ENCODE peak calls at places on chromosomes 1 and 21, in ten cellular contexts. M is A549, S is neural progenitor cell, B is HFFc6, T is mesothelial cell of epicardium, D is hepatocyte, C is psoas muscle, N is dorsolateral prefrontal cortex, J is upper lobe of right lung, R is endothelial cell. X is an unnamed sample.

GRCh38 chr1:3174487-3175247 is 105.7 kb downstream of the PRDM16 start:
- DNase-seq in M (no peak), S (no peak), B (no peak), T (no peak), D (no peak), C (peak), N (peak), J (peak), R (no peak), X (no peak)

GRCh38 chr1:218785928-218786327 is 387.8 kb upstream of the LYPLAL1 start:
- DNase-seq in M (no peak), S (no peak), B (peak), T (no peak), D (no peak), C (peak), N (peak), J (no peak), R (no peak), X (no peak)

GRCh38 chr1:229843627-229844238 is 217.7 kb downstream of the URB2 start:
- DNase-seq in M (peak), S (no peak), B (peak), T (no peak), D (peak), C (peak), N (no peak), J (no peak), R (no peak), X (no peak)

GRCh38 chr1:39484564-39484963 is 6.9 kb upstream of the BMP8A start:
- DNase-seq in M (no peak), S (no peak), B (no peak), T (no peak), D (no peak), C (no peak), N (no peak), J (no peak), R (no peak), X (no peak)

GRCh38 chr1:155695107-155695506 is 6.2 kb downstream of the DAP3 start:
- DNase-seq in M (no peak), S (no peak), B (no peak), T (no peak), D (no peak), C (no peak), N (no peak), J (no peak), R (no peak), X (no peak)

GRCh38 chr1:243420968-243421675 is 165.3 kb downstream of the SDCCAG8 start:
- DNase-seq in M (no peak), S (no peak), B (no peak), T (no peak), D (no peak), C (no peak), N (no peak), J (no peak), R (no peak), X (no peak)

GRCh38 chr1:184485731-184486723 is 99.2 kb downstream of the C1orf21 start:
- DNase-seq in M (peak), S (no peak), B (peak), T (no peak), D (peak), C (no peak), N (no peak), J (no peak), R (no peak), X (no peak)

GRCh38 chr1:46184920-46185658 is 8.8 kb upstream of the P3R3URF start:
- DNase-seq in M (no peak), S (no peak), B (no peak), T (no peak), D (no peak), C (no peak), N (no peak), J (no peak), R (no peak), X (no peak)

GRCh38 chr1:150895618-150896017 is 8.7 kb downstream of the CTXND2 start:
- DNase-seq in M (peak), S (no peak), B (peak), T (no peak), D (no peak), C (peak), N (no peak), J (no peak), R (no peak), X (no peak)

GRCh38 chr1:66476774-66477173 is 57.2 kb upstream of the SGIP1 start:
- DNase-seq in M (no peak), S (no peak), B (peak), T (no peak), D (no peak), C (no peak), N (no peak), J (no peak), R (no peak), X (no peak)

GRCh38 chr21:39444406-39445145 is 1.0 kb downstream of the LCA5L start:
- DNase-seq in M (no peak), S (peak), B (peak), T (peak), D (peak), C (no peak), N (no peak), J (no peak), R (peak), X (no peak)

GRCh38 chr21:26293291-26293946 is 122.8 kb upstream of the APP start:
- DNase-seq in M (no peak), S (no peak), B (no peak), T (no peak), D (no peak), C (no peak), N (no peak), J (no peak), R (no peak), X (no peak)

GRCh38 chr1:2604156-2604853 is 17.7 kb downstream of the PRXL2B start:
- DNase-seq in M (no peak), S (no peak), B (no peak), T (no peak), D (no peak), C (no peak), N (peak), J (peak), R (no peak), X (no peak)

GRCh38 chr1:209626633-209627348 is 25.4 kb downstream of the LAMB3 start:
- DNase-seq in M (no peak), S (no peak), B (no peak), T (no peak), D (no peak), C (no peak), N (no peak), J (no peak), R (no peak), X (no peak)

GRCh38 chr1:240424740-240425464 is 187.1 kb downstream of the GREM2 start:
- DNase-seq in M (no peak), S (no peak), B (no peak), T (no peak), D (no peak), C (no peak), N (no peak), J (no peak), R (no peak), X (no peak)

GRCh38 chr1:6962956-6963915 is 178.0 kb downstream of the CAMTA1 start:
- DNase-seq in M (no peak), S (peak), B (no peak), T (no peak), D (peak), C (peak), N (no peak), J (no peak), R (peak), X (peak)

GRCh38 chr1:232452137-232452536 is 177.8 kb downstream of the SIPA1L2 start:
- DNase-seq in M (no peak), S (no peak), B (no peak), T (no peak), D (no peak), C (no peak), N (no peak), J (no peak), R (no peak), X (no peak)

GRCh38 chr1:205351984-205352713 is 4.6 kb downstream of the KLHDC8A start:
- DNase-seq in M (peak), S (peak), B (no peak), T (no peak), D (peak), C (no peak), N (no peak), J (peak), R (no peak), X (no peak)

GRCh38 chr1:234603221-234604204 is 6.5 kb downstream of the IRF2BP2 start:
- DNase-seq in M (peak), S (no peak), B (no peak), T (no peak), D (peak), C (no peak), N (no peak), J (no peak), R (no peak), X (no peak)

GRCh38 chr1:32496127-32496526 is 31.3 kb downstream of the ZBTB8B start:
- DNase-seq in M (no peak), S (no peak), B (no peak), T (no peak), D (peak), C (no peak), N (no peak), J (no peak), R (no peak), X (no peak)

GRCh38 chr21:39388811-39389155 is 39.9 kb upstream of the HMGN1 start:
- DNase-seq in M (no peak), S (no peak), B (no peak), T (no peak), D (no peak), C (no peak), N (no peak), J (no peak), R (no peak), X (no peak)

DNA sequence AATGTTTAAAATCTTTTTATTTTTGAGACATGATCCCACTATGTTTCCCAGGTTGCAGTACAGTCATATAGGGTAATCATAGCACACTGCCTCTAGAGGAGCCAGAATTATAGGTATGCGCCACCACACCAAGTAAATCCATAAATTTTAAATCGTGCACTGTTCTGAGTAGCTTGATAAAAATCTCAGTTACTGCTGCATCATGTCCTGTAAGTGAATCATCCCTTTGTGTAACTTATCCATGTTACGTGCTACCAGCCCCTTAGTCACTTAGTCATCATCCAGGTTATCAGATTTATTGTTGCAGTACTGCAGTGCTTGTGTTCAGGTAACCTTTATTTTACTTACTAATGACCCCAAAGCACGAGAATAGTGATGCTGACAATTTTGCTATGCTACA is 1770.9 kb downstream of the BRINP3 start:
- DNase-seq in M (peak), S (no peak), B (peak), T (no peak), D (peak), C (no peak), N (no peak), J (no peak), R (no peak), X (no peak)
- TF ChIP-seq CTCF in M (peak), S (no peak), B (no peak), T (no peak), D (no peak), C (no peak), N (no peak), J (no peak), R (no peak), X (no peak)

GRCh38 chr21:23695449-23695848 is 1911.8 kb downstream of the MRPL39 start:
- DNase-seq in M (no peak), S (no peak), B (no peak), T (no peak), D (no peak), C (no peak), N (no peak), J (no peak), R (no peak), X (no peak)

GRCh38 chr21:23699402-23699801 is 1907.9 kb downstream of the MRPL39 start:
- DNase-seq in M (no peak), S (no peak), B (no peak), T (no peak), D (no peak), C (no peak), N (no peak), J (no peak), R (no peak), X (no peak)

GRCh38 chr21:23694396-23694795 is 1912.9 kb downstream of the MRPL39 start:
- DNase-seq in M (no peak), S (no peak), B (no peak), T (no peak), D (no peak), C (no peak), N (no peak), J (no peak), R (no peak), X (no peak)
- TF ChIP-seq CTCF in M (no peak), S (no peak), B (no peak), T (no peak), D (peak), C (no peak), N (no peak), J (no peak), R (no peak), X (no peak)

GRCh38 chr21:42974832-42975820 is 764 bp downstream of the PKNOX1 start:
- DNase-seq in M (peak), S (peak), B (peak), T (peak), D (peak), C (peak), N (peak), J (peak), R (peak), X (peak)

GRCh38 chr21:42973309-42973990 is 912 bp upstream of the PKNOX1 start:
- DNase-seq in M (no peak), S (no peak), B (no peak), T (no peak), D (no peak), C (peak), N (no peak), J (peak), R (no peak), X (no peak)

GRCh38 chr21:42975886-42976608 is 1.7 kb downstream of the PKNOX1 start:
- DNase-seq in M (no peak), S (no peak), B (no peak), T (no peak), D (no peak), C (no peak), N (no peak), J (no peak), R (no peak), X (no peak)

GRCh38 chr21:42971897-42972275 is 2.5 kb upstream of the PKNOX1 start:
- DNase-seq in M (no peak), S (no peak), B (no peak), T (no peak), D (no peak), C (no peak), N (peak), J (peak), R (no peak), X (peak)

DNA sequence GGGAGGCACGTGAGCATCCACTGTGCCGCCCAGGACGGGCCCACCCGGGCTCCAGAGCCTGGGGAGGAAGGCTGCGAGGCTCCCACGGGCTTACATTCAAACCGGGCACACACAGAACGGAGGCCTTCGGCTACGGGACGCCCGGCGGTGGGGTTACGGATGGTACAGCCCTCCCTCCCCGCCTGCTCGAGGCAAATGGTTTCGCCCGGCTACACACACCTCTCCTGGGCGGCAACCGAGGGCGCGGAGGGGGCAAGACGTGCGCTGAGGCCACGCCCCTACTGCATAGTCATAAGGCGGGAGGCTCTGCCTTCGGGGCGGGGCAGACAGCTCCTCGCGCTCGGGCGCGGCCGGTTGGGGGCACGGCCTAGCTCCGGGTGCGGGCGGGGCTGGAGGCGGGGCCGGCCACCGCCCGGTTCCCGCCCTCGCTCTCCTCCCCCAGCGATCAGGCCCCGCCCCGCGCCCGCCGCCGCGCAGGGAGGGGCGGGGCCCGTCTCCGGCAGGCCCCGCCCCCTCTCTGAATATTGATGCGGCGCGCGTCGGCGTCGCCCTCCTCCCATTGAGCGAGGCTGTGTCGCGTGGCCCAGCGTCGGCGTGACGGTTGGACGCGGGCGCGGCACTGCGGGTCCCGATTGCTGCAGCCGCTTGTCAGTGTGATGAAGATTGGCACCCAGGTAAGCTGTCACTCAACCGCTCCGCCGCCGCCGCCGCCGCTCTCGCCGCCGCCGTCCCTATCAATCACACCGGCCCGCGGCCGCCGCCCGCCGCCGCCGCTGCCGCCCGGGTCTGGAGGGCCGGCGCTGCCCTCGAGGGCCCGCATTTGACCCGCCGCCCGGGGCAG is at the start of gene PKNOX1:
- DNase-seq in M (peak), S (peak), B (peak), T (peak), D (peak), C (peak), N (peak), J (peak), R (peak), X (peak)
- TF ChIP-seq CTCF in M (no peak), S (no peak), B (no peak), T (no peak), D (no peak), C (peak), N (no peak), J (no peak), R (no peak), X (no peak)

DNA sequence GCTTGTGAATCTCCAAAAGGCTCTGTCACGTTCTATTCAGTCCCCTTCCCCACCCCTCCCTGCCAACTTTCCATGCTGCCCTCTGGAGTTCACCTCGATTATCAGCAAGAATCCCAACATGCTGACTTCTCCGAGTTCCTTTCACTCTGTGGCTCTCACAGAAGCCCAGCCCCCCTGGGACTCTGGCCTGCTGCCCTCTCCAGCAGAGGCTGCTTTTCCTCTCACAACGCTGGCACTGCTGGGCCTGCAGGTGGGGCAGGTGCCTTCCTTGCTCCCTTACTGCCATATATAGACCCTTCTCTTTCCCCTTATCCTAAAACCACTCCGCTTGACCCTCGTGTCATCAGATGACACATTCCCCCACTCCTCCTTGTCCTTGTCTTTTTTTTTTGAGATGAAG is 10.2 kb upstream of the RNF186 start:
- DNase-seq in M (no peak), S (peak), B (no peak), T (no peak), D (peak), C (no peak), N (no peak), J (no peak), R (no peak), X (no peak)
- TF ChIP-seq CTCF in M (no peak), S (peak), B (no peak), T (no peak), D (no peak), C (no peak), N (no peak), J (no peak), R (no peak), X (no peak)

X was measured in progenitor cell of endocrine pancreas.